ENCODE peak calls at places on chromosome 7, in six cellular contexts. C is CD8-positive, alpha-beta T cell; B is mucosa of descending colon; A is lung; R is fibroblast of the aortic adventitia; Q is heart left ventricle. Z is an unnamed sample.

GRCh38 chr7:139721844-139722243 is 56.0 kb downstream of the HIPK2 start:
- DNase-seq in C (no peak), B (no peak), A (no peak), R (no peak), Q (no peak), Z (no peak)

GRCh38 chr7:95338832-95339231 is 14.5 kb upstream of the PON1 start:
- DNase-seq in C (no peak), B (no peak), A (no peak), R (no peak), Q (no peak), Z (no peak)

GRCh38 chr7:47813614-47814260 is 134.5 kb downstream of the PKD1L1 start:
- DNase-seq in C (no peak), B (no peak), A (no peak), R (no peak), Q (peak), Z (no peak)

GRCh38 chr7:159051916-159052315 is 92.8 kb downstream of the VIPR2 start:
- DNase-seq in C (no peak), B (no peak), A (no peak), R (no peak), Q (no peak), Z (no peak)

GRCh38 chr7:152196391-152196790 is 170.9 kb downstream of the GALNT11 start:
- DNase-seq in C (no peak), B (no peak), A (no peak), R (no peak), Q (no peak), Z (no peak)

GRCh38 chr7:109864263-109864662 is 1226.7 kb upstream of the LRRN3 start:
- DNase-seq in C (no peak), B (no peak), A (no peak), R (no peak), Q (no peak), Z (no peak)

GRCh38 chr7:70787772-70788171 is 344.2 kb upstream of the GALNT17 start:
- DNase-seq in C (no peak), B (no peak), A (no peak), R (no peak), Q (no peak), Z (no peak)

GRCh38 chr7:28573751-28574295 is 161.5 kb downstream of the CREB5 start:
- DNase-seq in C (no peak), B (no peak), A (no peak), R (peak), Q (no peak), Z (no peak)

GRCh38 chr7:28351450-28351849 is 60.9 kb upstream of the CREB5 start:
- DNase-seq in C (no peak), B (no peak), A (no peak), R (no peak), Q (no peak), Z (no peak)

GRCh38 chr7:113304104-113304503 is 185.8 kb upstream of the SMIM30 start:
- DNase-seq in C (no peak), B (no peak), A (no peak), R (no peak), Q (no peak), Z (no peak)

GRCh38 chr7:140005754-140006503 is 56.8 kb downstream of the PARP12 start:
- DNase-seq in C (no peak), B (no peak), A (no peak), R (peak), Q (peak), Z (peak)

GRCh38 chr7:4682621-4683042 is 537 bp downstream of the FOXK1 start:
- DNase-seq in C (peak), B (peak), A (peak), R (peak), Q (peak), Z (peak)

GRCh38 chr7:131945313-131945831 is 388.9 kb upstream of the PODXL start:
- DNase-seq in C (no peak), B (peak), A (no peak), R (peak), Q (peak), Z (peak)

GRCh38 chr7:22319424-22320403 is 37.2 kb downstream of the RAPGEF5 start:
- DNase-seq in C (no peak), B (no peak), A (no peak), R (no peak), Q (no peak), Z (no peak)

GRCh38 chr7:41979834-41980307 is 257.1 kb downstream of the GLI3 start:
- DNase-seq in C (no peak), B (no peak), A (no peak), R (peak), Q (no peak), Z (peak)

GRCh38 chr7:43942997-43943701 is 16.9 kb downstream of the UBE2D4 start:
- DNase-seq in C (no peak), B (peak), A (no peak), R (no peak), Q (no peak), Z (no peak)

GRCh38 chr7:20424475-20424874 is 93.8 kb downstream of the ITGB8 start:
- DNase-seq in C (no peak), B (no peak), A (no peak), R (no peak), Q (no peak), Z (no peak)

GRCh38 chr7:66627876-66628360 is 763 bp upstream of the KCTD7 start:
- DNase-seq in C (peak), B (no peak), A (peak), R (peak), Q (no peak), Z (no peak)

GRCh38 chr7:108000875-108001758 is 1.8 kb downstream of the LAMB1 start:
- DNase-seq in C (no peak), B (peak), A (no peak), R (peak), Q (peak), Z (no peak)

GRCh38 chr7:128351296-128352123 is 7.8 kb upstream of the RBM28 start:
- DNase-seq in C (peak), B (no peak), A (no peak), R (no peak), Q (no peak), Z (no peak)

GRCh38 chr7:12851142-12851541 is 163.7 kb downstream of the ARL4A start:
- DNase-seq in C (no peak), B (no peak), A (no peak), R (no peak), Q (no peak), Z (no peak)

GRCh38 chr7:33243319-33243881 is 114.0 kb downstream of the BBS9 start:
- DNase-seq in C (no peak), B (no peak), A (no peak), R (peak), Q (no peak), Z (peak)

GRCh38 chr7:117979954-117980497 is 106.8 kb upstream of the CTTNBP2 start:
- DNase-seq in C (no peak), B (no peak), A (no peak), R (no peak), Q (no peak), Z (no peak)

GRCh38 chr7:73611017-73611555 is 13.2 kb downstream of the MLXIPL start:
- DNase-seq in C (no peak), B (no peak), A (no peak), R (no peak), Q (no peak), Z (no peak)

GRCh38 chr7:73612598-73613269 is 11.6 kb downstream of the MLXIPL start:
- DNase-seq in C (no peak), B (peak), A (no peak), R (peak), Q (no peak), Z (peak)

GRCh38 chr7:73618538-73618937 is 5.8 kb downstream of the MLXIPL start:
- DNase-seq in C (no peak), B (no peak), A (no peak), R (no peak), Q (no peak), Z (no peak)

GRCh38 chr7:73613954-73614735 is 10.2 kb downstream of the MLXIPL start:
- DNase-seq in C (no peak), B (peak), A (no peak), R (no peak), Q (no peak), Z (no peak)

DNA sequence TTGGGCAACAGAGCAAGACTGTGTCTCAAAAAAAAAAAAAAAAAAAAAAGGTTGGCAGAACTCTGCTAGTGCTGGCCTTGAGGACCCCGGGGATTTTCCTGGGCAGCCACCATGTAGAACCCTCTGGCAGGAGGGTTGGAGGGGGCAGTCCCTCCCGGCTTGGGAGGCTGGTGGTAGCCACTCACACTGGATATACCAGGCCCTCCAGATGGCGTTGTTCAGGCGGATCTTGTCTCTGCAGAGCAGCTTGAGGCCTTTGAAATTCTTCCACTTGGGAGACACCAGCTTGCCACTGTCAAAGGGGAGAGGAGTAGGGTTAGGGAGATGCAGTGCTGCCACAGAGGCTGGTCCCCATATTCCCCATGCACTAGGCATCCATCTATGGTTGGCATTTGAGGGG is 8.4 kb downstream of the MLXIPL start:
- DNase-seq in C (no peak), B (no peak), A (no peak), R (no peak), Q (no peak), Z (peak)
- TF ChIP-seq CTCF in C (no peak), B (no peak), A (no peak), R (peak), Q (no peak), Z (peak)

DNA sequence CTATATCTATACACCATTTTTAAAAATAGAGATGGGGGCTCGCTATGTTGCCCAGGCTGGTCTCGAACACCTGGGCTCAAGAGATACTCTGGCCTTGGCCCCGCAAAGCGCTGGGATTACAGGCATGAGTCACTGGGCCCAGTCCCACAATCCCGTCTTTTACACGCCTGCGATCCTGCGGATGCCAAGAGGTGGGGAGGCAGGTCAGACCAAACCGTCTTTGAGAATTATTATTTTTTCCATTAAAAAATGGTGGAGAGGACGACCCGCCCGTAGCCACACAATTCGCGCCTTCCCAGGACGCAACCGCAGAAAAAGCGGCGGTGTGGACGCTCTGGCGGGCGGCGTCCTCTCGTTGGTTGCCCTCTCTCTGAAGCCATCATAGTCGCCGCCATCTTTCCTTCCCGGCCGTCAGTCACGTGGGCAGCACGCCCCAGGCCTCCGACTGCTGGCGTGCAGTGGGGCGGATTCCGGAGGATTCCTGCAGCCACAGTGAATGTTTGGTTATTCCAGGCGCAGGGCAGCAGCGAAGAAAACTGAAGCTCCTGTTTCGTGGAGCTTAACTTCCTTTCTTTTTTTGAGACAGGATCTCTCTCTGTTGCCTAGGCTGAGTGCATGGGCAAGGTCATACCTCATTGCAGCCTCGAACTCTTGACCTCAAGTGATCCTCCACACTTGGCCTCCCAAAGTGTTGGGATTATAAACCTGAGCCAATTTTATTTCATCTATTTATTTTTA is 9.9 kb upstream of the EPHB4 start:
- DNase-seq in C (peak), B (peak), A (peak), R (peak), Q (peak), Z (peak)
- H3K4me3 ChIP-seq in C (peak), B (peak), A (peak), R (peak), Q (peak), Z (peak)

DNA sequence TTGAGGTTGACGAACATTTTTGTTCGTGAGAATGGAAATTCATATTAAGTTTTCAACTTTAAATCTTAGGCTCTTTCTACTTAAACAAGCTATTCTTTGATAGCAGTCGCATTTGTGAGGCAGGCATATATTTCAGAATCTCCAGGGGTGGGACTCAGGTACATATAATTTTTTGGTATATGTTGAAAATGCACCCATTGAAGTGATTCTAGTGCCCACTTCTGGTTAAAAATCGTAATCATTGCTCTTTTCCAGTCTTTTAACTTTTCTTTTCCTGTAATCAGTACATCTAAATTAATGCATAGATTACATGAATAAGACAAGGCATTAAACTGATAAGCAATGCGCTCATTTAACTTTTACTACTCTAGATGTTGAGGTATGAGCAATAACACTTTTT is 67.8 kb downstream of the ZNRF2 start:
- DNase-seq in C (no peak), B (no peak), A (no peak), R (no peak), Q (no peak), Z (no peak)
- TF ChIP-seq CTCF in C (peak), B (no peak), A (no peak), R (no peak), Q (no peak), Z (no peak)

DNA sequence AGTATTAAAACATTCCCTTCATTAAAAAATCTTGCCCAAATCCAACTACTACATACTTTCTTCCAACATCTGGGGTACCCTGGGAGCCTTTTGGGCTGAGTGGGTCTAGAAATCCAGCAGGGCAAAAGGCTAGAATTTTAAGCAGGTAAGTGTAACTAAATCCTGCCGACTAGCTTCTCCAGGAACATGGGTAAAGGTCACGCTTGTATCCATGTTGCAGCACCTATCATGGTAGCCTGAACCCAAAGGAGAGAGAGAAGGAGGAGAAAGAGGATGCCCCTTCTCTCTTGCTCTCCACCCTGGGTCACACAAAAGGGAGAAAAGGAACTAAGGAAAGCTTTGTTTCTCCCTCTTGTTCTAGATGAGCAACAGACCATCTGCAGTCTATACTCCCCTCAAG is 53.3 kb downstream of the ZNF680 start:
- DNase-seq in C (no peak), B (no peak), A (no peak), R (peak), Q (no peak), Z (no peak)
- H3K4me3 ChIP-seq in C (no peak), B (no peak), A (no peak), R (no peak), Q (no peak), Z (no peak)

DNA sequence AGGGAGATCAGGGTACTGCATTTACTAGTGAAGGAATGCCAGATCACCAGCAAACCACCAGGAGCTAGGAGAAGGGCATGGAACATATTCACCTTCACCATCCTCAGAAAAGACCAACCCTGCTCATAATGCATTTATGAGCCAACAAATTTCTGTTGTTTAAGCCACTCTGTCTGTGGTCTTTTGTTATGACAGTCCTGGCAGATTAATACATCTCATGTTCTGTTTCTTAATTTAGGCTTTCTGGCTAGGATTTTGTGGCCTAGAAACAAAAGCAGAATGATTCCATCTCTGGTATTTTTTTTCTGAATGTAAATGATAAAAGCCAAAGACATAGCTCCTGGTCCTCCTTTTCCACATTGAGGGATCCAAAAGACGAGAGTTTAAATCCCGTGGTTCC is 797.9 kb downstream of the TYW1 start:
- DNase-seq in C (no peak), B (no peak), A (no peak), R (no peak), Q (no peak), Z (no peak)
- TF ChIP-seq CTCF in C (no peak), B (no peak), A (no peak), R (no peak), Q (no peak), Z (no peak)

DNA sequence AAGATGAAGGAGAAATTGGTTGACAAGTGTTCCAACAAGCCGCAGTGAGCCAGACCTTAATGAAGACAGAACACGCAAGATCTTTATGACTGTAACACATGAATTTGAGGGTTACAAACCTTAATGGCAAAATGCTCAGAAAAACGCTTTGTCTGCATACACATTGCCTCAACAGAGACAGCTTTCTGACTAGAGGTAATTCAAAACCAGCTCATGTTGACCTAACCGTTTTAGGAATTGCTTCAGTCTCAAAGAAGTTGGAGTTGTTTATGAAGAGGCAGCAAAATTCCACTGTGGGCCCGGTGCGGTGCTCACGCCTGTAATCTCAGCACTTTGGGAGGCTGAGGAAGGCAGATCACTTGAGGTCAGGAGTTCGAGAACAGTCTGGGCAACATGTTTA is 2.2 kb upstream of the GTF2I start:
- DNase-seq in C (no peak), B (no peak), A (no peak), R (no peak), Q (no peak), Z (no peak)
- H3K4me3 ChIP-seq in C (no peak), B (no peak), A (no peak), R (no peak), Q (no peak), Z (no peak)